ENCODE peak calls at places on chromosomes 3 and 15, in four cellular contexts. I is IMR-90, V is H9, Z is AG04450. P is an unnamed sample.
A peak's percentile ranks its signal among the peaks of the same experiment; 100 is the strongest.

GRCh38 chr3:185822957-185823279 is 1.9 kb downstream of the IGF2BP2 start:
- DNase-seq in Z (no peak), V (no peak), I (no peak), P (no peak)

GRCh38 chr3:169493512-169494141 is 169.9 kb downstream of the MECOM start:
- DNase-seq in I (no peak), V (no peak), Z (no peak), P (no peak)

GRCh38 chr3:153273217-153273616 is 111.2 kb downstream of the RAP2B start:
- DNase-seq in I (no peak), V (no peak), Z (no peak), P (no peak)

GRCh38 chr3:139107424-139108252 is 62.9 kb upstream of the PRR23C start:
- DNase-seq in V (peak; percentile 17), Z (no peak), I (no peak), P (no peak)

GRCh38 chr15:88699861-88700260 is 61.0 kb downstream of the ISG20 start:
- DNase-seq in V (no peak), I (no peak), Z (no peak), P (no peak)

GRCh38 chr3:11610700-11611099 is 33.0 kb downstream of the VGLL4 start:
- DNase-seq in Z (no peak), I (no peak), V (no peak), P (no peak)

GRCh38 chr15:85477730-85478129 is 97.3 kb downstream of the AKAP13 start:
- DNase-seq in V (no peak), Z (no peak), I (peak; percentile 86), P (peak; percentile 49)

GRCh38 chr15:42511010-42511396 is 15.6 kb downstream of the SNAP23 start:
- DNase-seq in I (peak; percentile 84), V (no peak), Z (no peak), P (no peak)

GRCh38 chr3:143155756-143156155 is 36.2 kb downstream of the CHST2 start:
- DNase-seq in Z (no peak), I (no peak), V (no peak), P (no peak)

GRCh38 chr3:190586631-190587000 is 72.7 kb downstream of the IL1RAP start:
- DNase-seq in Z (no peak), V (no peak), I (peak; percentile 62), P (peak; percentile 63)

GRCh38 chr3:47411696-47412452 is 31.1 kb downstream of the PTPN23 start:
- DNase-seq in I (no peak), Z (no peak), V (no peak), P (no peak)

GRCh38 chr3:52530918-52531635 is 2.6 kb downstream of the NT5DC2 start:
- DNase-seq in Z (no peak), V (no peak), I (no peak), P (no peak)

GRCh38 chr3:186888569-186888968 is 41.8 kb upstream of the ST6GAL1 start:
- DNase-seq in V (no peak), I (no peak), Z (no peak), P (no peak)

GRCh38 chr3:183038764-183039163 is 58.4 kb upstream of the DCUN1D1 start:
- DNase-seq in I (no peak), V (no peak), Z (no peak), P (no peak)

GRCh38 chr15:90071220-90071807 is 31.0 kb downstream of the IDH2 start:
- DNase-seq in I (peak; percentile 87), V (no peak), Z (peak; percentile 62), P (no peak)

GRCh38 chr15:35499723-35500122 is 46.2 kb downstream of the DPH6 start:
- DNase-seq in V (no peak), Z (no peak), I (no peak), P (peak; percentile 31)

GRCh38 chr15:88900309-88900981 is 5.1 kb upstream of the HAPLN3 start:
- DNase-seq in I (peak; percentile 58), V (no peak), Z (no peak), P (peak; percentile 69)

GRCh38 chr3:123799544-123800351 is 84.4 kb downstream of the MYLK start:
- DNase-seq in V (no peak), I (peak; percentile 56), Z (no peak), P (peak; percentile 73)

GRCh38 chr3:151918253-151919029 is 45.0 kb downstream of the SUCNR1 start:
- DNase-seq in V (no peak), Z (peak; percentile 29), I (peak; percentile 75), P (no peak)

GRCh38 chr3:100463646-100464155 is 28.7 kb upstream of the TMEM45A start:
- DNase-seq in I (no peak), V (no peak), Z (no peak), P (no peak)

GRCh38 chr3:175288616-175289015 is 429.5 kb downstream of the NAALADL2 start:
- DNase-seq in Z (no peak), V (no peak), I (peak; percentile 47), P (no peak)

GRCh38 chr15:87031545-87032230 is 952.0 kb downstream of the AGBL1 start:
- DNase-seq in Z (no peak), I (no peak), V (no peak), P (peak; percentile 39)

GRCh38 chr3:15681668-15682067 is 80.1 kb downstream of the BTD start:
- DNase-seq in I (no peak), V (no peak), Z (no peak), P (no peak)

GRCh38 chr15:92668620-92669019 is 13.0 kb upstream of the FAM174B start:
- DNase-seq in Z (no peak), V (no peak), I (no peak), P (no peak)

GRCh38 chr15:92665100-92665555 is 9.6 kb upstream of the FAM174B start:
- DNase-seq in V (no peak), Z (peak; percentile 27), I (peak; percentile 69), P (no peak)

GRCh38 chr15:92668086-92668485 is 12.5 kb upstream of the FAM174B start:
- DNase-seq in V (no peak), I (no peak), Z (no peak), P (no peak)

GRCh38 chr15:92667291-92667904 is 11.8 kb upstream of the FAM174B start:
- DNase-seq in Z (no peak), I (no peak), V (no peak), P (no peak)

DNA sequence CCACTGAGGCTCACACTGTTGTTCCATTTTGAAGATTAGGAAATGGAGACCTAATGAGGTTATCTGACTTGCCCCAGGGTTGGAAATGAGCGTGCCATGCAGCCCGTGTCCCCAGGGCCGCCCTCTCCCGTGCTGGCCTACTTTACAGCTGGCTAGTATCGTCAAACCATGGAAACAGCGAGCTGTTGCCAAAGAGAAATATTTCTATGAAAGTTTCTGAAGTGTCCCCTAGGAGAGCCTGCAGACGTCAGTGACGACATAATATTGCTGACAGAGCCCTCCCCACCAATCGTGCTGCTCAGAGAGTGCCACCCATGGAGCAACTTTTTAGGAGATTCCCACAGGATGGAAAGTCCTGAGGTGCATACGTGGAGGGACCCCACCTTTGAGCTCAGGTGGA is 11.2 kb upstream of the FAM174B start:
- DNase-seq in V (no peak), Z (no peak), I (no peak), P (no peak)
- H3K27ac ChIP-seq in V (no peak overlapping the region), Z (no peak overlapping the region), I (no peak overlapping the region), P (no peak overlapping the region)

GRCh38 chr3:42847731-42848130 is 27.9 kb downstream of the CYP8B1 start:
- DNase-seq in I (no peak), V (peak; percentile 34), Z (no peak), P (no peak)
- H3K27ac ChIP-seq in I (no peak overlapping the region), V (no peak overlapping the region), Z (no peak overlapping the region), P (no peak overlapping the region)

GRCh38 chr15:59594991-59595390 is 16.6 kb upstream of the GCNT3 start:
- DNase-seq in Z (no peak), V (no peak), I (no peak), P (no peak)
- H3K27ac ChIP-seq in Z (peak overlapping the region; percentile 24), V (no peak overlapping the region), I (no peak overlapping the region), P (peak overlapping the region; percentile 70)

GRCh38 chr15:66786222-66786621 is 84.2 kb downstream of the SMAD6 start:
- DNase-seq in I (no peak), V (no peak), Z (no peak), P (no peak)
- H3K27ac ChIP-seq in I (no peak overlapping the region), V (no peak overlapping the region), Z (no peak overlapping the region), P (no peak overlapping the region)

GRCh38 chr15:46080018-46080417 is 445.2 kb downstream of the SQOR start:
- DNase-seq in V (peak; percentile 31), Z (no peak), I (no peak), P (no peak)
- H3K27ac ChIP-seq in V (no peak overlapping the region), Z (no peak overlapping the region), I (no peak overlapping the region), P (no peak overlapping the region)

GRCh38 chr3:72949016-72949415 is 47.6 kb upstream of the PPP4R2 start:
- DNase-seq in Z (no peak), V (no peak), I (no peak), P (no peak)

GRCh38 chr3:72953325-72953956 is 43.2 kb upstream of the PPP4R2 start:
- DNase-seq in V (no peak), I (peak; percentile 30), Z (no peak), P (no peak)

GRCh38 chr3:72951259-72951722 is 45.3 kb upstream of the PPP4R2 start:
- DNase-seq in V (no peak), Z (no peak), I (no peak), P (no peak)

GRCh38 chr3:72950372-72950771 is 46.2 kb upstream of the PPP4R2 start:
- DNase-seq in V (no peak), I (no peak), Z (no peak), P (no peak)

DNA sequence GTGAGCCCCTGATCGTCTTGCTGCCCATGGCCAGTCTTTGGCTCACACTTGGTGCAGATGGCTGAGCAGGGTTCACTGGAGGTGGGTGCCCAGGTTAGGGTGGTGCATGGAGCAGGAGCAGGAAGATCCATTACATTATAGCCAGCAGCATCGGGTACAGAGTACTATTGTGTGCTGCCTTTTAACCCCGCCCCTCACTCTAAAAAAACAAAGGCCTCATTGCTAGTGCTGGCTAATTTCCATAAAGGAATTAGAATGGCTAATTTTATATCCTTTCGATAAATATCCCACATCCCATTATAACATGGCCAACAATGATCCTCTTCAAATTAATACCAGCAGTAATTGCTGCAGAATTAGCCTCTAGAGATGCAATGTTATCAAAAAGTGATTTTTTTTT is 45.8 kb upstream of the PPP4R2 start:
- DNase-seq in Z (no peak), I (no peak), V (no peak), P (no peak)
- H3K27ac ChIP-seq in Z (no peak overlapping the region), I (no peak overlapping the region), V (no peak overlapping the region), P (no peak overlapping the region)

GRCh38 chr15:48872632-48873031 is 5.3 kb upstream of the EID1 start:
- DNase-seq in V (no peak), Z (no peak), I (no peak), P (no peak)

GRCh38 chr15:48876057-48876456 is 1.9 kb upstream of the EID1 start:
- DNase-seq in I (no peak), V (no peak), Z (no peak), P (no peak)

GRCh38 chr15:48880070-48880634 is 2.2 kb downstream of the EID1 start:
- DNase-seq in Z (no peak), I (no peak), V (no peak), P (no peak)

GRCh38 chr15:48875241-48875640 is 2.7 kb upstream of the EID1 start:
- DNase-seq in V (no peak), I (no peak), Z (no peak), P (no peak)

GRCh38 chr15:48877630-48878595 is at the start of gene EID1:
- DNase-seq in I (peak; percentile 95), V (peak; percentile 94), Z (peak; percentile 90), P (peak; percentile 65)
- H3K27ac ChIP-seq in I (peak within 1 kb of the TSS; percentile 97), V (peak within 1 kb of the TSS; percentile 38), Z (peak within 1 kb of the TSS; percentile 75), P (peak within 1 kb of the TSS; percentile 57)

P was measured in epithelial cell of prostate.